ENCODE peak calls at places on chromosome 3, in four cellular contexts. F is IMR-90, H is GM12878, V is K562. A is an unnamed sample.

GRCh38 chr3:133455960-133456359 is 56.1 kb downstream of the BFSP2 start:
- DNase-seq in V (peak), F (no peak), H (no peak), A (no peak)

GRCh38 chr3:11434017-11434526 is 161.9 kb downstream of the ATG7 start:
- DNase-seq in V (no peak), F (peak), H (no peak), A (peak)

GRCh38 chr3:119660474-119661150 is at the start of gene POPDC2:
- DNase-seq in F (no peak), H (no peak), V (no peak), A (no peak)

GRCh38 chr3:185988080-185988815 is 50.4 kb upstream of the TRA2B start:
- DNase-seq in V (no peak), H (no peak), F (no peak), A (no peak)

GRCh38 chr3:126136428-126137220 is 43.8 kb downstream of the ALDH1L1 start:
- DNase-seq in F (no peak), H (no peak), V (no peak), A (no peak)

GRCh38 chr3:82814660-82815059 is 1053.2 kb upstream of the GBE1 start:
- DNase-seq in V (no peak), H (no peak), F (no peak), A (no peak)

GRCh38 chr3:126052196-126053058 is 31.5 kb downstream of the SLC41A3 start:
- DNase-seq in V (no peak), H (no peak), F (no peak), A (no peak)

GRCh38 chr3:147410518-147411234 is 1.5 kb downstream of the ZIC1 start:
- DNase-seq in V (no peak), F (peak), H (no peak), A (no peak)

GRCh38 chr3:141049681-141050080 is 1.5 kb upstream of the SPSB4 start:
- DNase-seq in V (peak), H (no peak), F (no peak), A (no peak)

GRCh38 chr3:159902531-159903314 is 85.9 kb upstream of the IL12A start:
- DNase-seq in F (no peak), H (no peak), V (no peak), A (no peak)

GRCh38 chr3:189103208-189103607 is 68.6 kb upstream of the TPRG1 start:
- DNase-seq in H (no peak), V (no peak), F (no peak), A (no peak)

GRCh38 chr3:72722930-72723726 is 125.1 kb downstream of the SHQ1 start:
- DNase-seq in V (no peak), H (peak), F (peak), A (peak)

GRCh38 chr3:87082806-87083440 is 92.0 kb upstream of the VGLL3 start:
- DNase-seq in V (peak), H (no peak), F (peak), A (peak)

GRCh38 chr3:134527037-134527436 is 41.2 kb downstream of the CEP63 start:
- DNase-seq in F (peak), V (peak), H (no peak), A (no peak)

GRCh38 chr3:127196002-127196401 is 3.1 kb downstream of the PRR23E start:
- DNase-seq in F (no peak), H (no peak), V (no peak), A (no peak)

GRCh38 chr3:53834429-53835095 is 11.7 kb downstream of the CHDH start:
- DNase-seq in V (no peak), F (no peak), H (no peak), A (no peak)

GRCh38 chr3:100865442-100865841 is 127.8 kb downstream of the ABI3BP start:
- DNase-seq in F (peak), V (no peak), H (no peak), A (peak)

GRCh38 chr3:180571831-180572578 is 30.0 kb upstream of the TTC14 start:
- DNase-seq in H (no peak), F (no peak), V (no peak), A (no peak)

GRCh38 chr3:189142527-189142926 is 29.2 kb upstream of the TPRG1 start:
- DNase-seq in H (no peak), V (no peak), F (no peak), A (no peak)

GRCh38 chr3:3172627-3173026 is 6.9 kb downstream of the CRBN start:
- DNase-seq in H (no peak), F (no peak), V (no peak), A (peak)

GRCh38 chr3:175270199-175270837 is 411.2 kb downstream of the NAALADL2 start:
- DNase-seq in H (no peak), V (no peak), F (peak), A (no peak)

GRCh38 chr3:175672119-175672689 is 813.1 kb downstream of the NAALADL2 start:
- DNase-seq in V (no peak), F (peak), H (no peak), A (peak)

GRCh38 chr3:179037361-179037760 is 34.2 kb downstream of the ZMAT3 start:
- DNase-seq in F (peak), V (no peak), H (no peak), A (no peak)

GRCh38 chr3:155232605-155233004 is 60.9 kb downstream of the STRIT1 start:
- DNase-seq in F (peak), V (peak), H (no peak), A (no peak)

GRCh38 chr3:160956785-160957184 is 148.4 kb downstream of the B3GALNT1 start:
- DNase-seq in H (no peak), V (peak), F (peak), A (peak)

GRCh38 chr3:164984947-164985346 is 93.3 kb downstream of the SI start:
- DNase-seq in V (no peak), H (no peak), F (no peak), A (no peak)

GRCh38 chr3:123584988-123585937 is at the start of gene HACD2:
- DNase-seq in H (peak), F (peak), V (peak), A (peak)

GRCh38 chr3:123584284-123584987 is 417 bp downstream of the HACD2 start:
- DNase-seq in H (no peak), V (no peak), F (no peak), A (no peak)

GRCh38 chr3:123582315-123582714 is 2.5 kb downstream of the HACD2 start:
- DNase-seq in F (no peak), V (no peak), H (no peak), A (no peak)

GRCh38 chr3:123586131-123586530 is 1.3 kb upstream of the HACD2 start:
- DNase-seq in V (peak), F (no peak), H (no peak), A (peak)

DNA sequence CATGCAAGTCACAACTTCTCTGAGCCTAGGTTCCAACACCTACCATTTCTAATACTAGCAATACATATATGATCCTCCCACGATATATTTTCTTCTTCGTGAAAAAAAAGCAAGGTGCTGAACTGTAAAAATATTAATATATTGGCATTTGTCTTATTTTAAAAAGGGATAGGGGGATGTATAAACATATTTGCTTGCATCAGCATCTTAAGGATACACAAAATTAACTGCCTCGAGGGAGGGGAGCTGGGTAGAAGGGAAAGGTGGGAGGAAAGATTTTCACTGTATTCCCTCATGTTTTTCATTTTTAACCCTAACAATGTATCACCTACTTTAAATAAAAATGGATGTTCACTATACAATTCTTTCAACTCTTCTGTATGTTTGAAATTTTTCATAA is 1.3 kb downstream of the HACD2 start:
- DNase-seq in H (no peak), V (no peak), F (no peak), A (no peak)
- H3K4me3 ChIP-seq in H (peak), V (no peak), F (no peak), A (no peak)

DNA sequence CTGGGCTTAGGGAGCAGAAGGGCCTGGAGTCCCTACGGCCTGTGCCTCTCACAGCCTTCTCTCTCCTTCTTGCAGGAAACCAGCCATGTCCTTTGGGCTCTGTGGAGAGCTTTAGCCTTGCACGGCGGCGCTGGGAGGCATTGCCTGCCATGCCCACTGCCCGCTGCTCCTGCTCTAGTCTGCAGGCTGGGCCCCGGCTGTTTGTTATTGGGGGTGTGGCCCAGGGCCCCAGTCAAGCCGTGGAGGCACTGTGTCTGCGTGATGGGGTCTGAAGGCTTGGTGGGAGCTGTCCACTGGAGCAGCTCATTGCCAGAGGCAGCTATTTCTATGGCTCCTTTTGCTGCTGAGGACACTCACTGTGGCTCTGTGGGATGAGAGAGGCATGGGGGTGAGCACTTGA is 4.1 kb downstream of the KLHDC8B start:
- DNase-seq in F (no peak), V (no peak), H (no peak), A (no peak)
- TF ChIP-seq FOS in F (no peak), V (no peak), H (no peak), A (no peak)

GRCh38 chr3:13452490-13453335 is 27.4 kb upstream of the HDAC11 start:
- DNase-seq in F (peak), V (peak), H (peak), A (peak)

GRCh38 chr3:13457593-13457992 is 22.5 kb upstream of the HDAC11 start:
- DNase-seq in V (no peak), F (no peak), H (no peak), A (no peak)

GRCh38 chr3:13459605-13460340 is 20.3 kb upstream of the HDAC11 start:
- DNase-seq in H (no peak), F (no peak), V (peak), A (no peak)

GRCh38 chr3:13451301-13451673 is 28.8 kb upstream of the HDAC11 start:
- DNase-seq in F (peak), H (no peak), V (no peak), A (no peak)

GRCh38 chr3:13455644-13456043 is 24.5 kb upstream of the HDAC11 start:
- DNase-seq in V (peak), H (no peak), F (no peak), A (no peak)
- H3K27ac ChIP-seq in V (no peak), H (no peak), F (no peak), A (no peak)

DNA sequence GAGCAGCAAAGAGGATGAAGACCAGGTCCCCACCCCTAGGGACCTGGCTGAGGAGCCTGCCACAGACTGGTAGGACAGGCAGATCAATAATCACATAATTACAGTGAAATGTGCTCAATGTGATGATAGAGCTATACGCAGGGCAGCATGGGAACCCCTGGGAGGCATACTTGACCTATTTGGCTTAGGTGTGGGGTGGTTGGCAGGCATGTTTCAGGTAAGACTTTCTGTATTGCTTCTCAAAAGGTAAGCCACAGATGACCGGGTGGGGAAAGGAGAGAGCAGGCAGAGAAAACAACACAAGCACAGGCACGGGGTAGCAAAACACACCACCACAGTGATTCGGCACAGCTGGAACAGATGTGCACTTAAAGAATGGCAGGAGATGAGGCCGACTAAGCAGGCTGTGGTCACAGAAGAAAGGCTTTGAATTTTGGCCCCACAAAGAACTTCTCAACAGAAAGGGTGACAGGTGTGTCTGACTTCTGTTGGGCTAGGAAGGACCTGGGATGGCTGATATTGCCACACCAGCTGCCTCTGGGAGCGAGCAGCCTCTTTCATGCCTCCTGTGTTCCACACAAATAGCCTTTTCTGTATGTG is 64.1 kb downstream of the ABCC5 start:
- DNase-seq in F (no peak), V (no peak), H (no peak), A (no peak)
- H3K4me3 ChIP-seq in F (no peak), V (no peak), H (no peak), A (no peak)

A was measured in endothelial cell of umbilical vein.